ENCODE peak calls at places on chromosomes 1 and 21, in seven cellular contexts. I, N, P, B, S, J and Y are unnamed samples.

GRCh38 chr1:10507111-10507879 is 32.5 kb downstream of the PEX14 start:
- DNase-seq in I (no peak), J (peak; percentile 74), B (peak; percentile 75), N (peak; percentile 81), P (peak; percentile 54), S (peak; percentile 100), Y (no peak)

GRCh38 chr21:42997053-42997452 is 22.7 kb downstream of the PKNOX1 start:
- DNase-seq in N (no peak), B (peak; percentile 37), I (no peak), S (no peak), P (no peak), J (peak; percentile 58), Y (no peak)

GRCh38 chr1:237235080-237235479 is 193.1 kb downstream of the RYR2 start:
- DNase-seq in B (no peak), J (no peak), S (no peak), I (no peak), P (no peak), N (no peak), Y (no peak)

GRCh38 chr1:222828939-222829338 is 14.1 kb downstream of the DISP1 start:
- DNase-seq in B (no peak), J (no peak), N (no peak), I (no peak), S (no peak), P (no peak), Y (no peak)

GRCh38 chr1:14742181-14742980 is 143.9 kb downstream of the KAZN start:
- DNase-seq in N (no peak), B (peak; percentile 99), S (peak; percentile 36), P (no peak), I (no peak), J (peak; percentile 80), Y (no peak)

GRCh38 chr1:24098907-24099637 is 12.9 kb downstream of the MYOM3 start:
- DNase-seq in I (no peak), J (no peak), P (no peak), B (no peak), S (no peak), N (no peak), Y (no peak)

GRCh38 chr1:1299686-1300351 is 7.9 kb downstream of the ACAP3 start:
- DNase-seq in B (no peak), P (no peak), N (peak; percentile 31), I (no peak), J (no peak), S (peak; percentile 62), Y (no peak)

GRCh38 chr1:58902830-58903229 is 119.0 kb upstream of the JUN start:
- DNase-seq in P (no peak), J (no peak), I (no peak), B (no peak), N (no peak), S (no peak), Y (no peak)

GRCh38 chr1:110262846-110263631 is 52.9 kb downstream of the KCNC4 start:
- DNase-seq in S (no peak), P (no peak), J (no peak), I (no peak), N (no peak), B (no peak), Y (no peak)

GRCh38 chr1:226820935-226821718 is 49.3 kb upstream of the PSEN2 start:
- DNase-seq in S (no peak), P (no peak), I (no peak), J (peak; percentile 79), N (no peak), B (peak; percentile 89), Y (peak; percentile 48)

GRCh38 chr1:107964397-107965111 is 426 bp downstream of the VAV3 start:
- DNase-seq in S (peak; percentile 43), I (no peak), P (peak; percentile 39), J (peak; percentile 34), B (no peak), N (peak; percentile 44), Y (no peak)

GRCh38 chr1:184568148-184568547 is 181.3 kb downstream of the C1orf21 start:
- DNase-seq in N (no peak), I (no peak), P (no peak), J (no peak), S (no peak), B (no peak), Y (no peak)

GRCh38 chr21:26405735-26406361 is 167.2 kb downstream of the CYYR1 start:
- DNase-seq in P (no peak), I (no peak), N (peak; percentile 31), S (no peak), J (peak; percentile 49), B (peak; percentile 83), Y (no peak)

GRCh38 chr1:237091691-237092090 is 49.7 kb downstream of the RYR2 start:
- DNase-seq in I (no peak), B (no peak), N (no peak), P (no peak), S (no peak), J (no peak), Y (no peak)

GRCh38 chr1:202553560-202554038 is 156.7 kb downstream of the SYT2 start:
- DNase-seq in S (no peak), P (no peak), I (no peak), B (no peak), N (no peak), J (no peak), Y (no peak)

GRCh38 chr21:32499249-32500055 is 85.9 kb downstream of the TCP10L start:
- DNase-seq in S (no peak), N (peak; percentile 23), P (no peak), B (no peak), I (no peak), J (no peak), Y (no peak)

GRCh38 chr1:173405758-173406344 is 71.3 kb upstream of the PRDX6 start:
- DNase-seq in I (no peak), N (no peak), B (no peak), S (no peak), P (no peak), J (peak; percentile 72), Y (no peak)

GRCh38 chr1:223039990-223040389 is 103.1 kb downstream of the TLR5 start:
- DNase-seq in N (no peak), J (no peak), P (no peak), S (no peak), B (no peak), I (no peak), Y (no peak)

GRCh38 chr1:52416811-52417210 is 12.4 kb downstream of the PRPF38A start:
- DNase-seq in B (no peak), S (no peak), I (no peak), J (no peak), N (no peak), P (no peak), Y (no peak)

GRCh38 chr1:2594641-2595131 is 8.1 kb downstream of the PRXL2B start:
- DNase-seq in N (no peak), I (no peak), B (no peak), S (no peak), P (no peak), J (no peak), Y (no peak)

GRCh38 chr1:240683576-240683975 is 71.6 kb upstream of the GREM2 start:
- DNase-seq in B (no peak), N (no peak), S (no peak), P (no peak), I (no peak), J (no peak), Y (no peak)

GRCh38 chr1:157117527-157118057 is 18.0 kb upstream of the ETV3L start:
- DNase-seq in I (no peak), B (no peak), N (no peak), P (no peak), S (no peak), J (no peak), Y (no peak)

GRCh38 chr1:32336963-32337675 is 1.1 kb upstream of the MARCKSL1 start:
- DNase-seq in B (peak; percentile 71), J (no peak), P (peak; percentile 53), S (no peak), N (no peak), I (peak; percentile 48), Y (no peak)

GRCh38 chr21:44365967-44366585 is 12.7 kb downstream of the TRPM2 start:
- DNase-seq in B (no peak), N (no peak), I (no peak), P (no peak), S (no peak), J (no peak), Y (no peak)

GRCh38 chr1:110524311-110525249 is 5.6 kb upstream of the KCNA10 start:
- DNase-seq in B (peak; percentile 21), S (peak; percentile 90), J (peak; percentile 25), P (peak; percentile 39), I (peak; percentile 28), N (peak; percentile 83), Y (no peak)

GRCh38 chr1:86468501-86468977 is at the start of gene CLCA1:
- DNase-seq in J (no peak), N (no peak), B (no peak), P (no peak), I (no peak), S (peak; percentile 32), Y (no peak)

GRCh38 chr1:119611701-119612113 is 36.4 kb downstream of the ZNF697 start:
- DNase-seq in N (peak; percentile 84), J (peak; percentile 77), B (peak; percentile 12), I (peak; percentile 38), S (peak; percentile 64), P (peak; percentile 48), Y (peak; percentile 89)

GRCh38 chr1:216662681-216663080 is 60.5 kb downstream of the ESRRG start:
- DNase-seq in B (no peak), S (no peak), I (no peak), P (no peak), N (no peak), J (no peak), Y (no peak)

GRCh38 chr1:222777977-222778376 is 36.9 kb upstream of the DISP1 start:
- DNase-seq in S (peak; percentile 21), N (no peak), B (no peak), I (no peak), P (no peak), J (peak; percentile 19), Y (no peak)

GRCh38 chr1:209486861-209487260 is 96.7 kb upstream of the CAMK1G start:
- DNase-seq in P (no peak), B (peak; percentile 77), S (no peak), I (no peak), N (no peak), J (no peak), Y (no peak)

GRCh38 chr1:85274969-85275453 is 1.4 kb downstream of the BCL10 start:
- DNase-seq in J (peak; percentile 70), P (no peak), I (no peak), S (peak; percentile 57), N (no peak), B (peak; percentile 61), Y (no peak)

GRCh38 chr1:78408830-78409229 is 81.9 kb upstream of the PTGFR start:
- DNase-seq in J (no peak), N (no peak), I (no peak), B (no peak), P (no peak), S (no peak), Y (no peak)

GRCh38 chr1:235500971-235501540 is 3.2 kb downstream of the B3GALNT2 start:
- DNase-seq in S (no peak), I (no peak), P (no peak), J (peak; percentile 39), N (no peak), B (peak; percentile 39), Y (no peak)